ENCODE peak calls at places on chromosomes 1 and 21, in five cellular contexts. Z, N, U, X and J are unnamed samples.
A peak's percentile ranks its signal among the peaks of the same experiment; 100 is the strongest.

GRCh38 chr1:189211742-189212141 is 1265.9 kb downstream of the BRINP3 start:
- DNase-seq in X (no peak), N (no peak), Z (no peak), U (no peak), J (no peak)

GRCh38 chr1:167984886-167985489 is 48.1 kb upstream of the MPC2 start:
- DNase-seq in Z (no peak), N (peak; percentile 33), U (no peak), X (peak; percentile 36), J (no peak)

GRCh38 chr1:160858127-160858909 is 4.4 kb downstream of the CD244 start:
- DNase-seq in U (no peak), N (no peak), Z (no peak), X (no peak), J (no peak)

GRCh38 chr1:111658622-111659021 is 39.0 kb downstream of the RAP1A start:
- DNase-seq in N (no peak), Z (no peak), X (no peak), U (no peak), J (no peak)

GRCh38 chr21:44423312-44423821 is 31.9 kb upstream of the LRRC3 start:
- DNase-seq in X (no peak), N (no peak), Z (peak; percentile 74), U (no peak), J (no peak)

GRCh38 chr1:234899041-234899787 is 229.4 kb downstream of the TOMM20 start:
- DNase-seq in N (no peak), Z (peak; percentile 62), X (no peak), U (no peak), J (peak; percentile 52)

GRCh38 chr1:78157162-78157561 is 111.4 kb downstream of the GIPC2 start:
- DNase-seq in X (no peak), N (no peak), Z (no peak), U (no peak), J (no peak)

GRCh38 chr1:68409426-68409825 is 40.3 kb downstream of the RPE65 start:
- DNase-seq in Z (no peak), X (no peak), U (no peak), N (peak; percentile 62), J (no peak)

GRCh38 chr1:234990874-234991801 is 137.5 kb downstream of the TOMM20 start:
- DNase-seq in N (no peak), Z (no peak), U (no peak), X (peak; percentile 35), J (no peak)

GRCh38 chr1:160489513-160490261 is 33.4 kb downstream of the SLAMF6 start:
- DNase-seq in X (no peak), Z (no peak), U (no peak), N (no peak), J (no peak)